ENCODE peak calls at places on chromosomes 13 and 19, in four cellular contexts. X is activated CD8-positive, alpha-beta memory T cell treated with anti-CD3 and anti-CD28 coated beads, Interleukin-2, amount 50 U/mL, for 4 hours; U is tibial artery; R is T-helper 9 cell. Z is an unnamed sample.
A peak's percentile ranks its signal among the peaks of the same experiment; 100 is the strongest.

GRCh38 chr13:106772202-106772601 is 204.3 kb upstream of the ARGLU1 start:
- DNase-seq in R (no peak), U (no peak), X (no peak), Z (no peak)

GRCh38 chr13:95603887-95604533 is 40.5 kb downstream of the DZIP1 start:
- DNase-seq in R (no peak), X (no peak), U (no peak), Z (no peak)

GRCh38 chr19:35179830-35180229 is 25.3 kb downstream of the FXYD5 start:
- DNase-seq in R (no peak), X (no peak), U (no peak), Z (no peak)

GRCh38 chr13:107835339-107836018 is 379.9 kb downstream of the LIG4 start:
- DNase-seq in R (no peak), X (no peak), U (no peak), Z (no peak)

GRCh38 chr13:36084131-36084530 is 47.1 kb downstream of the DCLK1 start:
- DNase-seq in U (no peak), R (no peak), X (no peak), Z (no peak)

GRCh38 chr19:51027126-51027806 is 850 bp upstream of the KLK11 start:
- DNase-seq in R (no peak), U (no peak), X (no peak), Z (no peak)

GRCh38 chr13:28707629-28708427 is 10.9 kb downstream of the SLC46A3 start:
- DNase-seq in U (no peak), X (no peak), R (no peak), Z (no peak)

GRCh38 chr19:39046037-39046821 is 13.9 kb upstream of the FBXO27 start:
- DNase-seq in U (no peak), R (no peak), X (no peak), Z (no peak)

GRCh38 chr13:95276119-95276505 is 25.1 kb downstream of the ABCC4 start:
- DNase-seq in X (no peak), R (no peak), U (no peak), Z (no peak)

GRCh38 chr13:78376822-78377221 is 226.5 kb downstream of the POU4F1 start:
- DNase-seq in U (no peak), X (no peak), R (no peak), Z (no peak)

GRCh38 chr19:41701401-41702075 is 6.9 kb upstream of the CEACAM5 start:
- DNase-seq in X (peak; percentile 10), U (no peak), R (no peak), Z (no peak)

GRCh38 chr13:45372189-45373115 is 31.5 kb upstream of the TPT1 start:
- DNase-seq in R (no peak), U (no peak), X (no peak), Z (no peak)

GRCh38 chr19:27776020-27776419 is 1436.9 kb downstream of the UQCRFS1 start:
- DNase-seq in R (no peak), X (no peak), U (no peak), Z (no peak)

GRCh38 chr13:43348397-43348796 is 325.0 kb downstream of the DNAJC15 start:
- DNase-seq in R (no peak), U (no peak), X (no peak), Z (no peak)

GRCh38 chr13:71137106-71137505 is 729.9 kb downstream of the DACH1 start:
- DNase-seq in X (no peak), U (no peak), R (no peak), Z (no peak)

GRCh38 chr13:19818223-19818842 is 35.6 kb upstream of the PSPC1 start:
- DNase-seq in R (peak; percentile 8), U (peak; percentile 65), X (peak; percentile 35), Z (peak; percentile 12)

GRCh38 chr19:48450441-48450840 is 4.7 kb downstream of the GRWD1 start:
- DNase-seq in R (no peak), X (no peak), U (no peak), Z (no peak)

GRCh38 chr19:45215391-45216191 is 29.6 kb downstream of the EXOC3L2 start:
- DNase-seq in R (no peak), U (no peak), X (no peak), Z (no peak)

GRCh38 chr13:45778897-45779296 is 72.7 kb downstream of the SIAH3 start:
- DNase-seq in R (no peak), X (no peak), U (no peak), Z (no peak)

GRCh38 chr19:50870417-50871089 is 2.7 kb upstream of the KLK2 start:
- DNase-seq in U (no peak), R (no peak), X (no peak), Z (no peak)

GRCh38 chr13:24893863-24894262 is 129.9 kb downstream of the RNF17 start:
- DNase-seq in U (no peak), R (no peak), X (no peak), Z (no peak)

GRCh38 chr13:97976551-97977375 is 23.3 kb downstream of the IPO5 start:
- DNase-seq in R (peak; percentile 86), X (peak; percentile 40), U (no peak), Z (no peak)

GRCh38 chr19:19113040-19113541 is 25.2 kb downstream of the TMEM161A start:
- DNase-seq in R (no peak), X (no peak), U (no peak), Z (no peak)

GRCh38 chr19:18649371-18650047 is 12.7 kb downstream of the KLHL26 start:
- DNase-seq in R (no peak), U (peak; percentile 92), X (no peak), Z (no peak)

GRCh38 chr19:13637664-13638063 is 126.7 kb upstream of the MRI1 start:
- DNase-seq in U (no peak), X (no peak), R (no peak), Z (no peak)

GRCh38 chr19:17997969-17998826 is 9.8 kb upstream of the ARRDC2 start:
- DNase-seq in X (no peak), U (peak; percentile 73), R (no peak), Z (no peak)

GRCh38 chr13:88464851-88465250 is 793.7 kb downstream of the SLITRK5 start:
- DNase-seq in X (no peak), U (no peak), R (no peak), Z (no peak)

GRCh38 chr13:51937320-51938290 is 73.6 kb downstream of the ATP7B start:
- DNase-seq in X (no peak), U (no peak), R (no peak), Z (no peak)

Z was measured in T-helper 17 cell.